ENCODE peak calls at places on chromosomes 1 and 21, in four cellular contexts. One of them, this sample, is unnamed.

GRCh38 chr1:209622841-209623829 is 29.1 kb downstream of the LAMB3 start:
- DNase-seq in AG09319: no peak
- DNase-seq in hippocampal formation: no peak
- DNase-seq in AG04449: no peak
- DNase-seq in this sample: no peak

GRCh38 chr1:60160141-60160540 is 86.6 kb upstream of the C1orf87 start:
- DNase-seq in AG09319: no peak
- DNase-seq in hippocampal formation: no peak
- DNase-seq in AG04449: no peak
- DNase-seq in this sample: no peak

GRCh38 chr21:36164427-36164784 is 7.8 kb downstream of the DOP1B start:
- DNase-seq in AG04449: no peak
- DNase-seq in AG09319: no peak
- DNase-seq in hippocampal formation: no peak
- DNase-seq in this sample: no peak

GRCh38 chr1:115515270-115515669 is 126.5 kb upstream of the VANGL1 start:
- DNase-seq in AG04449: no peak
- DNase-seq in AG09319: no peak
- DNase-seq in hippocampal formation: no peak
- DNase-seq in this sample: no peak

GRCh38 chr1:66729130-66729922 is 22.9 kb upstream of the DYNLT5 start:
- DNase-seq in AG09319: no peak
- DNase-seq in AG04449: no peak
- DNase-seq in hippocampal formation: no peak
- DNase-seq in this sample: no peak

GRCh38 chr1:243585982-243586381 is 264.1 kb downstream of the AKT3 start:
- DNase-seq in AG04449: no peak
- DNase-seq in AG09319: no peak
- DNase-seq in hippocampal formation: no peak
- DNase-seq in this sample: no peak

GRCh38 chr1:23357112-23357908 is 12.3 kb downstream of the ZNF436 start:
- DNase-seq in AG09319: no peak
- DNase-seq in AG04449: no peak
- DNase-seq in hippocampal formation: no peak
- DNase-seq in this sample: no peak

GRCh38 chr1:42172394-42173133 is 8.0 kb upstream of the GUCA2A start:
- DNase-seq in hippocampal formation: no peak
- DNase-seq in AG09319: no peak
- DNase-seq in AG04449: no peak
- DNase-seq in this sample: no peak

GRCh38 chr1:3501856-3502665 is 47.6 kb downstream of the ARHGEF16 start:
- DNase-seq in AG09319: no peak
- DNase-seq in AG04449: no peak
- DNase-seq in hippocampal formation: no peak
- DNase-seq in this sample: peak

GRCh38 chr1:198497326-198498220 is 42.9 kb downstream of the ATP6V1G3 start:
- DNase-seq in AG04449: no peak
- DNase-seq in hippocampal formation: peak
- DNase-seq in AG09319: no peak
- DNase-seq in this sample: no peak

GRCh38 chr1:235018161-235018560 is 110.5 kb downstream of the TOMM20 start:
- DNase-seq in AG09319: peak
- DNase-seq in hippocampal formation: no peak
- DNase-seq in AG04449: peak
- DNase-seq in this sample: peak

GRCh38 chr1:66312316-66312715 is 221.6 kb upstream of the SGIP1 start:
- DNase-seq in AG04449: no peak
- DNase-seq in hippocampal formation: no peak
- DNase-seq in AG09319: no peak
- DNase-seq in this sample: no peak

GRCh38 chr1:1397839-1398523 is 1.2 kb downstream of the CCNL2 start:
- DNase-seq in AG04449: no peak
- DNase-seq in AG09319: no peak
- DNase-seq in hippocampal formation: no peak
- DNase-seq in this sample: no peak

GRCh38 chr1:186948542-186948941 is 119.8 kb downstream of the PLA2G4A start:
- DNase-seq in hippocampal formation: no peak
- DNase-seq in AG09319: no peak
- DNase-seq in AG04449: no peak
- DNase-seq in this sample: no peak

GRCh38 chr1:238469146-238469601 is 578.5 kb upstream of the ZP4 start:
- DNase-seq in AG04449: no peak
- DNase-seq in AG09319: no peak
- DNase-seq in hippocampal formation: no peak
- DNase-seq in this sample: no peak

GRCh38 chr1:46343351-46343695 is 2.7 kb downstream of the NSUN4 start:
- DNase-seq in AG04449: no peak
- DNase-seq in AG09319: no peak
- DNase-seq in hippocampal formation: no peak
- DNase-seq in this sample: no peak

GRCh38 chr1:64042331-64043100 is 160.9 kb upstream of the UBE2U start:
- DNase-seq in AG04449: peak
- DNase-seq in AG09319: peak
- DNase-seq in hippocampal formation: no peak
- DNase-seq in this sample: no peak

GRCh38 chr1:233240839-233241682 is 54.5 kb downstream of the PCNX2 start:
- DNase-seq in AG09319: no peak
- DNase-seq in hippocampal formation: peak
- DNase-seq in AG04449: no peak
- DNase-seq in this sample: peak

GRCh38 chr1:196433000-196433399 is 175.2 kb downstream of the KCNT2 start:
- DNase-seq in AG04449: no peak
- DNase-seq in hippocampal formation: no peak
- DNase-seq in AG09319: no peak
- DNase-seq in this sample: no peak

GRCh38 chr1:201430790-201431189 is 9.3 kb upstream of the TNNI1 start:
- DNase-seq in AG04449: no peak
- DNase-seq in hippocampal formation: no peak
- DNase-seq in AG09319: no peak
- DNase-seq in this sample: no peak

GRCh38 chr1:3213730-3214129 is 144.7 kb downstream of the PRDM16 start:
- DNase-seq in hippocampal formation: no peak
- DNase-seq in AG04449: no peak
- DNase-seq in AG09319: no peak
- DNase-seq in this sample: no peak

GRCh38 chr1:221712776-221713431 is 29.0 kb downstream of the DUSP10 start:
- DNase-seq in AG09319: no peak
- DNase-seq in AG04449: no peak
- DNase-seq in hippocampal formation: no peak
- DNase-seq in this sample: peak

GRCh38 chr1:90694846-90695245 is 22.3 kb downstream of the BARHL2 start:
- DNase-seq in AG09319: no peak
- DNase-seq in hippocampal formation: no peak
- DNase-seq in AG04449: no peak
- DNase-seq in this sample: no peak

GRCh38 chr1:100050139-100050538 is 80.3 kb downstream of the SLC35A3 start:
- DNase-seq in AG04449: no peak
- DNase-seq in hippocampal formation: no peak
- DNase-seq in AG09319: no peak
- DNase-seq in this sample: no peak

GRCh38 chr1:156070523-156070922 is 9.6 kb downstream of the RAB25 start:
- DNase-seq in hippocampal formation: no peak
- DNase-seq in AG09319: no peak
- DNase-seq in AG04449: no peak
- DNase-seq in this sample: no peak

This sample was measured in aorta.